ENCODE peak calls at places on chromosomes 12 and 14, in nine cellular contexts. One of them, this sample, is unnamed. For H3K4me1, the result is how much of the 10 kb centered on the place peaks cover.

GRCh38 chr14:92641306-92641705 is 107.1 kb downstream of the LGMN start:
- DNase-seq in colonic mucosa: no peak
- DNase-seq in aorta: no peak
- DNase-seq in A549: no peak
- DNase-seq in astrocyte: no peak
- DNase-seq in OCI-LY7: no peak
- DNase-seq in spleen: peak
- DNase-seq in body of pancreas: no peak
- DNase-seq in heart left ventricle: no peak
- DNase-seq in this sample: no peak

GRCh38 chr14:69673578-69674305 is 62.3 kb downstream of the SUSD6 start:
- DNase-seq in heart left ventricle: no peak
- DNase-seq in body of pancreas: no peak
- DNase-seq in A549: no peak
- DNase-seq in OCI-LY7: peak
- DNase-seq in colonic mucosa: no peak
- DNase-seq in spleen: no peak
- DNase-seq in astrocyte: no peak
- DNase-seq in aorta: no peak
- DNase-seq in this sample: no peak

GRCh38 chr14:71248204-71248603 is 340.9 kb downstream of the PCNX1 start:
- DNase-seq in colonic mucosa: no peak
- DNase-seq in body of pancreas: no peak
- DNase-seq in spleen: no peak
- DNase-seq in OCI-LY7: no peak
- DNase-seq in A549: no peak
- DNase-seq in heart left ventricle: no peak
- DNase-seq in aorta: no peak
- DNase-seq in astrocyte: peak
- DNase-seq in this sample: no peak

GRCh38 chr12:131314524-131315090 is 360.9 kb downstream of the ADGRD1 start:
- DNase-seq in A549: no peak
- DNase-seq in colonic mucosa: no peak
- DNase-seq in aorta: no peak
- DNase-seq in heart left ventricle: no peak
- DNase-seq in body of pancreas: no peak
- DNase-seq in spleen: no peak
- DNase-seq in astrocyte: no peak
- DNase-seq in OCI-LY7: no peak
- DNase-seq in this sample: no peak

GRCh38 chr12:86712425-86712843 is 456.2 kb upstream of the MGAT4C start:
- DNase-seq in spleen: no peak
- DNase-seq in aorta: no peak
- DNase-seq in A549: peak
- DNase-seq in body of pancreas: no peak
- DNase-seq in astrocyte: peak
- DNase-seq in OCI-LY7: no peak
- DNase-seq in heart left ventricle: no peak
- DNase-seq in colonic mucosa: no peak
- DNase-seq in this sample: peak

GRCh38 chr12:104213952-104214351 is 1.6 kb upstream of the TXNRD1 start:
- DNase-seq in heart left ventricle: no peak
- DNase-seq in A549: no peak
- DNase-seq in astrocyte: peak
- DNase-seq in colonic mucosa: no peak
- DNase-seq in OCI-LY7: no peak
- DNase-seq in spleen: no peak
- DNase-seq in aorta: no peak
- DNase-seq in body of pancreas: no peak
- DNase-seq in this sample: no peak

GRCh38 chr12:26987634-26988424 is 26.4 kb downstream of the TM7SF3 start:
- DNase-seq in heart left ventricle: no peak
- DNase-seq in astrocyte: no peak
- DNase-seq in colonic mucosa: no peak
- DNase-seq in aorta: no peak
- DNase-seq in OCI-LY7: no peak
- DNase-seq in A549: no peak
- DNase-seq in body of pancreas: no peak
- DNase-seq in spleen: no peak
- DNase-seq in this sample: no peak

GRCh38 chr12:68376901-68377300 is 44.7 kb upstream of the MDM1 start:
- DNase-seq in colonic mucosa: no peak
- DNase-seq in aorta: no peak
- DNase-seq in spleen: no peak
- DNase-seq in body of pancreas: no peak
- DNase-seq in A549: no peak
- DNase-seq in OCI-LY7: no peak
- DNase-seq in astrocyte: no peak
- DNase-seq in heart left ventricle: no peak
- DNase-seq in this sample: no peak

GRCh38 chr14:101055106-101055662 is 151.7 kb upstream of the RTL1 start:
- DNase-seq in aorta: peak
- DNase-seq in A549: no peak
- DNase-seq in colonic mucosa: no peak
- DNase-seq in OCI-LY7: no peak
- DNase-seq in body of pancreas: no peak
- DNase-seq in spleen: peak
- DNase-seq in heart left ventricle: peak
- DNase-seq in astrocyte: no peak
- DNase-seq in this sample: no peak

GRCh38 chr12:3705349-3705675 is 47.6 kb downstream of the CRACR2A start:
- DNase-seq in spleen: no peak
- DNase-seq in aorta: no peak
- DNase-seq in colonic mucosa: no peak
- DNase-seq in OCI-LY7: no peak
- DNase-seq in astrocyte: no peak
- DNase-seq in A549: no peak
- DNase-seq in heart left ventricle: no peak
- DNase-seq in body of pancreas: no peak
- DNase-seq in this sample: no peak

GRCh38 chr12:71958457-71958856 is 19.8 kb downstream of the TPH2 start:
- DNase-seq in aorta: no peak
- DNase-seq in colonic mucosa: no peak
- DNase-seq in body of pancreas: no peak
- DNase-seq in spleen: no peak
- DNase-seq in OCI-LY7: no peak
- DNase-seq in heart left ventricle: no peak
- DNase-seq in astrocyte: no peak
- DNase-seq in A549: no peak
- DNase-seq in this sample: no peak

GRCh38 chr12:79689041-79689476 is 1.7 kb downstream of the PAWR start:
- DNase-seq in colonic mucosa: no peak
- DNase-seq in spleen: no peak
- DNase-seq in astrocyte: no peak
- DNase-seq in body of pancreas: no peak
- DNase-seq in heart left ventricle: no peak
- DNase-seq in A549: no peak
- DNase-seq in OCI-LY7: peak
- DNase-seq in aorta: no peak
- DNase-seq in this sample: no peak

GRCh38 chr14:103708750-103709187 is 6.5 kb downstream of the XRCC3 start:
- DNase-seq in OCI-LY7: no peak
- DNase-seq in body of pancreas: no peak
- DNase-seq in spleen: no peak
- DNase-seq in colonic mucosa: no peak
- DNase-seq in aorta: peak
- DNase-seq in A549: no peak
- DNase-seq in astrocyte: no peak
- DNase-seq in heart left ventricle: no peak
- DNase-seq in this sample: no peak
- H3K4me1 ChIP-seq in OCI-LY7: under half
- H3K4me1 ChIP-seq in body of pancreas: under half
- H3K4me1 ChIP-seq in spleen: half or more
- H3K4me1 ChIP-seq in colonic mucosa: under half
- H3K4me1 ChIP-seq in aorta: under half
- H3K4me1 ChIP-seq in A549: under half
- H3K4me1 ChIP-seq in astrocyte: under half
- H3K4me1 ChIP-seq in heart left ventricle: under half
- H3K4me1 ChIP-seq in this sample: under half

GRCh38 chr14:50333010-50333409 is 20.9 kb downstream of the DMAC2L start:
- DNase-seq in colonic mucosa: no peak
- DNase-seq in body of pancreas: no peak
- DNase-seq in astrocyte: peak
- DNase-seq in A549: no peak
- DNase-seq in spleen: no peak
- DNase-seq in heart left ventricle: no peak
- DNase-seq in aorta: no peak
- DNase-seq in OCI-LY7: no peak
- DNase-seq in this sample: no peak

GRCh38 chr14:50336428-50336827 is 24.3 kb downstream of the DMAC2L start:
- DNase-seq in spleen: no peak
- DNase-seq in OCI-LY7: no peak
- DNase-seq in astrocyte: no peak
- DNase-seq in body of pancreas: no peak
- DNase-seq in colonic mucosa: no peak
- DNase-seq in A549: no peak
- DNase-seq in aorta: no peak
- DNase-seq in heart left ventricle: no peak
- DNase-seq in this sample: no peak

GRCh38 chr14:50334211-50334610 is 22.1 kb downstream of the DMAC2L start:
- DNase-seq in heart left ventricle: no peak
- DNase-seq in spleen: no peak
- DNase-seq in astrocyte: no peak
- DNase-seq in colonic mucosa: no peak
- DNase-seq in body of pancreas: no peak
- DNase-seq in aorta: no peak
- DNase-seq in OCI-LY7: no peak
- DNase-seq in A549: no peak
- DNase-seq in this sample: no peak

GRCh38 chr14:50335989-50336391 is 23.9 kb downstream of the DMAC2L start:
- DNase-seq in aorta: no peak
- DNase-seq in astrocyte: peak
- DNase-seq in colonic mucosa: no peak
- DNase-seq in OCI-LY7: no peak
- DNase-seq in heart left ventricle: peak
- DNase-seq in body of pancreas: no peak
- DNase-seq in A549: no peak
- DNase-seq in spleen: peak
- DNase-seq in this sample: peak

DNA sequence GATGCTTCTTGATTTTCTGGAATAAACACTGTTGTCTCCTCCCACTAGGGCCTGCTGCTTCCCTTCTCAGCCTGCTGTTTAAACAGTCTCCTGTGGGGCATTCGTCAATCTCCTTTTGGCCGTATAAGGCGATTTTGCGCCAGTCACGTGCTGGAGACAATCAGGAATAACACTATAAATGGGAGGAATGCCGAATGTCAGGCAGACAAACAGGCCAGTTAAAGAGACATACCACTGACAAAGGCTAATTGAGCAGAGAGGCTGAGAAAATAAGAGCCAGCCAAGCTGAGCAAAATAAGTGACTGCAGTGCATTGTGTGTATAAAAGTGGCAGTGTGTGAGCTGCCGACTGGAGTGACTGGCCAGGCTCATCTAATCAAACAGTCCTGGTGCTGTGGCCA is 23.3 kb downstream of the DMAC2L start:
- DNase-seq in astrocyte: peak
- DNase-seq in heart left ventricle: no peak
- DNase-seq in OCI-LY7: no peak
- DNase-seq in spleen: no peak
- DNase-seq in A549: no peak
- DNase-seq in aorta: no peak
- DNase-seq in colonic mucosa: peak
- DNase-seq in body of pancreas: peak
- DNase-seq in this sample: no peak
- H3K27ac ChIP-seq in astrocyte: peak
- H3K27ac ChIP-seq in heart left ventricle: peak
- H3K27ac ChIP-seq in OCI-LY7: no peak
- H3K27ac ChIP-seq in spleen: peak
- H3K27ac ChIP-seq in A549: no peak
- H3K27ac ChIP-seq in aorta: no peak
- H3K27ac ChIP-seq in colonic mucosa: peak
- H3K27ac ChIP-seq in body of pancreas: peak
- H3K27ac ChIP-seq in this sample: no peak

GRCh38 chr12:121562484-121562883 is 18.3 kb downstream of the KDM2B start:
- DNase-seq in colonic mucosa: no peak
- DNase-seq in OCI-LY7: peak
- DNase-seq in astrocyte: no peak
- DNase-seq in A549: no peak
- DNase-seq in spleen: no peak
- DNase-seq in heart left ventricle: no peak
- DNase-seq in aorta: no peak
- DNase-seq in body of pancreas: no peak
- DNase-seq in this sample: no peak

GRCh38 chr12:121560392-121561021 is 20.3 kb downstream of the KDM2B start:
- DNase-seq in body of pancreas: no peak
- DNase-seq in spleen: no peak
- DNase-seq in colonic mucosa: no peak
- DNase-seq in astrocyte: no peak
- DNase-seq in OCI-LY7: peak
- DNase-seq in A549: no peak
- DNase-seq in aorta: peak
- DNase-seq in heart left ventricle: no peak
- DNase-seq in this sample: no peak
- H3K4me3 ChIP-seq in body of pancreas: no peak
- H3K4me3 ChIP-seq in spleen: no peak
- H3K4me3 ChIP-seq in colonic mucosa: no peak
- H3K4me3 ChIP-seq in astrocyte: no peak
- H3K4me3 ChIP-seq in OCI-LY7: no peak
- H3K4me3 ChIP-seq in A549: no peak
- H3K4me3 ChIP-seq in aorta: no peak
- H3K4me3 ChIP-seq in heart left ventricle: no peak
- H3K4me3 ChIP-seq in this sample: no peak

DNA sequence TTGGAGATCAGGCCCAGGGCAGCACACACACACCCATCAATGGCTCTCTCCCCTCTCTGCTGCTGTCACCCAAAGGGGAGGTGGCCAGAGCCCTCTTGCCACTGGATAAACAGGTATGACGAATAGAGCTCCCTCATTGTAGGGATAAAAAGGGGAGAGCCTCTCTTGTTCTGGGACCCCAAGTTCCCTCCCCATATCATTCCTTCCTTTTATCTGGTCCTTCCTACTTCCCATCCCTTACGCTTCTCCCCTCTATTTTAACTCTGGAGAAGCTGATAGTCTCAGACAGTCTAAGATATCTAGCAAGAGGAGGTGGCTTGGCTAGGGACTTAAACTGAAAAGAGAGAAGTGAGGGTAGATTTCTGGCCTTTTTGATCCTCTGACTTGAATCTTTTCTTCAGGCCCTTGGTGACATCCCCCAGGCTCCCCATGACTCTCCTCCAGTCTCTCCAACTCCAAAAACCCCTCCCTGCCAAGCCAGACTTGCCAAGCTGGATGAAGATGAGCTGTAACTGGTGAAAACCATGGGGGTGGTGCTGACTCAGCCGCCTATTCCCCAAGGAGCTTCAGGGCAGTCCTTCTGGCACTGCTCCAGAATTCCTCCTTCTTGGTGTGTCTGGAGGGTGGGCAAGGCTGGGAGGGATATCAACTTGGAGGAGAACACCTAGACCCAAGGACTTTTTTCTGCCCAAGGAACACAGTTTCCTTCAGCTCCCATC is 5.3 kb downstream of the ARHGEF25 start:
- DNase-seq in astrocyte: no peak
- DNase-seq in colonic mucosa: no peak
- DNase-seq in aorta: no peak
- DNase-seq in A549: no peak
- DNase-seq in OCI-LY7: no peak
- DNase-seq in spleen: no peak
- DNase-seq in heart left ventricle: no peak
- DNase-seq in body of pancreas: no peak
- DNase-seq in this sample: peak
- H3K4me1 ChIP-seq in astrocyte: under half
- H3K4me1 ChIP-seq in colonic mucosa: under half
- H3K4me1 ChIP-seq in aorta: under half
- H3K4me1 ChIP-seq in A549: under half
- H3K4me1 ChIP-seq in OCI-LY7: under half
- H3K4me1 ChIP-seq in spleen: under half
- H3K4me1 ChIP-seq in heart left ventricle: under half
- H3K4me1 ChIP-seq in body of pancreas: under half
- H3K4me1 ChIP-seq in this sample: under half